ENCODE peak calls at places on chromosome X, in nine cellular contexts. G is dermis microvascular lymphatic vessel endothelial cell, M is Kasumi-1, D is endothelial cell, U is ascending aorta, E is suprapubic skin, Q is RPMI8226, T is lung microvascular endothelial cell, J is cerebellum. V is an unnamed sample.

GRCh38 chrX:71095971-71096701 is 485 bp downstream of the FOXO4 start:
- DNase-seq in G (no peak), M (peak), D (peak), U (no peak), E (no peak), Q (no peak), T (no peak), J (no peak), V (no peak)

GRCh38 chrX:143437439-143437838 is 79.8 kb downstream of the SPANXN3 start:
- DNase-seq in G (no peak), M (peak), D (peak), U (no peak), E (no peak), Q (peak), T (no peak), J (peak), V (no peak)

GRCh38 chrX:66616944-66617343 is 21.9 kb downstream of the EDA2R start:
- DNase-seq in G (no peak), M (no peak), D (no peak), U (no peak), E (no peak), Q (no peak), T (no peak), J (no peak), V (no peak)

GRCh38 chrX:152907084-152907651 is 9.3 kb downstream of the ZNF185 start:
- DNase-seq in G (no peak), M (no peak), D (peak), U (no peak), E (no peak), Q (no peak), T (no peak), J (peak), V (no peak)

GRCh38 chrX:153582896-153583295 is 16.0 kb downstream of the CCNQ start:
- DNase-seq in G (no peak), M (peak), D (no peak), U (no peak), E (no peak), Q (peak), T (peak), J (no peak), V (peak)

GRCh38 chrX:154531626-154532025 is 15.0 kb downstream of the G6PD start:
- DNase-seq in G (no peak), M (no peak), D (no peak), U (no peak), E (no peak), Q (no peak), T (peak), J (no peak), V (no peak)

GRCh38 chrX:101386542-101386885 is 523 bp upstream of the BTK start:
- DNase-seq in G (no peak), M (no peak), D (no peak), U (no peak), E (no peak), Q (no peak), T (no peak), J (no peak), V (no peak)

GRCh38 chrX:38657562-38657961 is 96.2 kb downstream of the TSPAN7 start:
- DNase-seq in G (no peak), M (no peak), D (no peak), U (no peak), E (no peak), Q (no peak), T (no peak), J (no peak), V (no peak)

GRCh38 chrX:64206556-64207162 is 1.2 kb upstream of the AMER1 start:
- DNase-seq in G (no peak), M (no peak), D (no peak), U (no peak), E (no peak), Q (peak), T (no peak), J (no peak), V (no peak)

GRCh38 chrX:154890990-154891639 is 5.0 kb downstream of the F8A1 start:
- DNase-seq in G (no peak), M (no peak), D (no peak), U (no peak), E (no peak), Q (no peak), T (no peak), J (no peak), V (no peak)

GRCh38 chrX:19852014-19853005 is 35.1 kb downstream of the SH3KBP1 start:
- DNase-seq in G (peak), M (no peak), D (no peak), U (no peak), E (no peak), Q (no peak), T (peak), J (no peak), V (no peak)

GRCh38 chrX:55839480-55839879 is 121.9 kb downstream of the RRAGB start:
- DNase-seq in G (no peak), M (no peak), D (no peak), U (no peak), E (no peak), Q (no peak), T (no peak), J (no peak), V (no peak)

GRCh38 chrX:38484607-38485498 is 76.5 kb upstream of the TSPAN7 start:
- DNase-seq in G (no peak), M (no peak), D (no peak), U (no peak), E (no peak), Q (peak), T (no peak), J (no peak), V (no peak)

GRCh38 chrX:84932814-84933213 is 70.9 kb upstream of the APOOL start:
- DNase-seq in G (no peak), M (no peak), D (no peak), U (no peak), E (no peak), Q (no peak), T (no peak), J (no peak), V (no peak)

GRCh38 chrX:54230440-54231148 is 47.5 kb upstream of the FAM120C start:
- DNase-seq in G (no peak), M (no peak), D (no peak), U (no peak), E (no peak), Q (no peak), T (no peak), J (no peak), V (no peak)

V was measured in MV-4-11.